ENCODE peak calls at places on chromosomes 5 and 9, in seven cellular contexts. N is brain microvascular endothelial cell; A is ovary; E is hepatocyte; O is OCI-LY7; F is CD8-positive, alpha-beta T cell; C is AG10803. U is an unnamed sample.

GRCh38 chr9:21730899-21731298 is 71.5 kb upstream of the MTAP start:
- DNase-seq in N (no peak), A (no peak), E (no peak), O (no peak), F (no peak), C (no peak), U (no peak)

GRCh38 chr5:151022511-151023018 is 2.2 kb downstream of the GPX3 start:
- DNase-seq in N (no peak), A (no peak), E (no peak), O (no peak), F (no peak), C (no peak), U (no peak)

GRCh38 chr9:133257398-133258053 is 17.5 kb downstream of the ABO start:
- DNase-seq in N (no peak), A (peak), E (no peak), O (no peak), F (no peak), C (no peak), U (peak)

GRCh38 chr5:173093597-173093996 is 37.4 kb downstream of the CREBRF start:
- DNase-seq in N (no peak), A (no peak), E (no peak), O (no peak), F (no peak), C (no peak), U (no peak)

GRCh38 chr5:137181685-137182084 is 317.4 kb downstream of the SPOCK1 start:
- DNase-seq in N (no peak), A (no peak), E (no peak), O (no peak), F (no peak), C (no peak), U (no peak)

GRCh38 chr9:4618700-4619099 is 43.4 kb upstream of the PLPP6 start:
- DNase-seq in N (no peak), A (no peak), E (no peak), O (no peak), F (no peak), C (no peak), U (no peak)

GRCh38 chr5:39452846-39453245 is 28.1 kb upstream of the DAB2 start:
- DNase-seq in N (no peak), A (no peak), E (no peak), O (no peak), F (no peak), C (peak), U (no peak)

GRCh38 chr5:38344891-38345290 is 86.5 kb downstream of the EGFLAM start:
- DNase-seq in N (no peak), A (no peak), E (no peak), O (no peak), F (no peak), C (no peak), U (no peak)

GRCh38 chr9:91037511-91038482 is 236.2 kb downstream of the SYK start:
- DNase-seq in N (peak), A (peak), E (peak), O (peak), F (no peak), C (peak), U (peak)

GRCh38 chr5:17190242-17190778 is 27.1 kb upstream of the BASP1 start:
- DNase-seq in N (peak), A (peak), E (peak), O (peak), F (no peak), C (peak), U (no peak)

GRCh38 chr9:804026-804425 is 37.5 kb upstream of the DMRT1 start:
- DNase-seq in N (no peak), A (no peak), E (no peak), O (no peak), F (no peak), C (no peak), U (no peak)

GRCh38 chr9:1155602-1156001 is 105.4 kb downstream of the DMRT2 start:
- DNase-seq in N (no peak), A (no peak), E (no peak), O (no peak), F (no peak), C (no peak), U (no peak)

GRCh38 chr9:125523681-125524080 is 183.3 kb downstream of the MAPKAP1 start:
- DNase-seq in N (no peak), A (no peak), E (no peak), O (no peak), F (no peak), C (no peak), U (no peak)

GRCh38 chr9:125519741-125520140 is 187.3 kb downstream of the MAPKAP1 start:
- DNase-seq in N (no peak), A (no peak), E (no peak), O (no peak), F (no peak), C (no peak), U (no peak)

GRCh38 chr9:125524522-125524921 is 182.5 kb downstream of the MAPKAP1 start:
- DNase-seq in N (no peak), A (no peak), E (no peak), O (no peak), F (no peak), C (peak), U (no peak)

GRCh38 chr9:125521462-125522327 is 185.3 kb downstream of the MAPKAP1 start:
- DNase-seq in N (peak), A (no peak), E (no peak), O (peak), F (no peak), C (peak), U (no peak)

DNA sequence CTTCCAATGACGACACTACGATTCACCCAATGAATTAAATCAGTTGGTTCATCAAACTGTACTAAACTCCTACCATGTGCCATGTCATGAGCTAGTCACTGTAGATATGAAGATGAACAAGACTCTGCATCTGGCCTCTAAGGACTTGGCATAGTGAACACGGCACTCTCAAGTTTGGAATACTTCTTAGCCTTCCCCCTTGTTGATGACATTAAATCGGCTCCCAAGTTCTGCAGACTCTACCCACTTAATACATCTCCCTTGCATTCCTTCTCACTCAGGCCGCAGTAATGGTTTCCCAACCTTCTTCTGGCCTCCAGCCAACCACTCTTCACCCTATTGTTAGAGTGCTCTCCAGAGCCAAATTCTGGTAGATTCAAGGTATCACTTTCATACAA is 184.7 kb downstream of the MAPKAP1 start:
- DNase-seq in N (peak), A (peak), E (no peak), O (no peak), F (no peak), C (peak), U (no peak)
- H3K4me3 ChIP-seq in N (no peak), A (no peak), E (no peak), O (no peak), F (no peak), C (no peak), U (no peak)

DNA sequence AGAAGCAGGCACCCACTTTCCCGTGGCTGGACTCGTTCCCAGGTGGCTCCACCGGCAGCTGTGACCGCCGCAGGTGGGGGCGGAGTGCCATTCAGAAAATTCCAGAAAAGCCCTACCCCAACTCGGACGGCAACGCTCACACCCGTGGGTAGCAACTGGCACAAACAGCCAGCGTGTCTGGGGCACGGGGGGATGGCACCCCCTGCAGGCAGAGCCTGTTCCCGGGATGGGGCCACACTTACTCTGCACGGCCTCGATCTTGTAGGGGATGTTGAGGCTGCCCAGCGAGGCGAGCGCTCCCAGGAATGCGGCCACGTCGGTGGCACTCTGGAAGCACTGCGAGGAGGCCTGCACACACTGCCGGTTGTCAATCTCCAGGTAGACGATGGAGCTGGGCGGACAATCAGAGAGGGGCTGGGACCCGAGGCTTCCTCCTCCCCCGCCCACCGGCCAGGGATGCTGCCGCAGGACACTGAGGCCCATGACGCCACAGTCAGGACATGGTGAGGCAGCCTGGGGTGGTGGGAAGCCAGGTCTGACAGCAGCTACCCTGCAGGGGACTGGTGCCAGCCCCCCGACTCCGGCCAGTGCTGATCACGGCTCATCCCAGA is 20.2 kb upstream of the SEC16A start:
- DNase-seq in N (no peak), A (no peak), E (no peak), O (no peak), F (no peak), C (no peak), U (peak)
- TF ChIP-seq CTCF in N (no peak), A (no peak), E (no peak), O (peak), F (no peak), C (no peak), U (no peak)

GRCh38 chr9:129962889-129963703 is 79.9 kb downstream of the FNBP1 start:
- DNase-seq in N (peak), A (peak), E (no peak), O (peak), F (peak), C (peak), U (peak)
- H3K4me3 ChIP-seq in N (peak), A (peak), E (no peak), O (peak), F (peak), C (peak), U (peak)

GRCh38 chr5:59584858-59585846 is 308.4 kb downstream of the PDE4D start:
- DNase-seq in N (no peak), A (no peak), E (no peak), O (no peak), F (no peak), C (no peak), U (peak)

GRCh38 chr5:59591162-59591561 is 302.4 kb downstream of the PDE4D start:
- DNase-seq in N (no peak), A (no peak), E (no peak), O (no peak), F (no peak), C (no peak), U (no peak)

GRCh38 chr5:59588922-59589321 is 304.6 kb downstream of the PDE4D start:
- DNase-seq in N (peak), A (no peak), E (no peak), O (no peak), F (no peak), C (peak), U (no peak)

GRCh38 chr5:59586811-59587340 is 306.6 kb downstream of the PDE4D start:
- DNase-seq in N (no peak), A (no peak), E (no peak), O (no peak), F (no peak), C (no peak), U (no peak)

DNA sequence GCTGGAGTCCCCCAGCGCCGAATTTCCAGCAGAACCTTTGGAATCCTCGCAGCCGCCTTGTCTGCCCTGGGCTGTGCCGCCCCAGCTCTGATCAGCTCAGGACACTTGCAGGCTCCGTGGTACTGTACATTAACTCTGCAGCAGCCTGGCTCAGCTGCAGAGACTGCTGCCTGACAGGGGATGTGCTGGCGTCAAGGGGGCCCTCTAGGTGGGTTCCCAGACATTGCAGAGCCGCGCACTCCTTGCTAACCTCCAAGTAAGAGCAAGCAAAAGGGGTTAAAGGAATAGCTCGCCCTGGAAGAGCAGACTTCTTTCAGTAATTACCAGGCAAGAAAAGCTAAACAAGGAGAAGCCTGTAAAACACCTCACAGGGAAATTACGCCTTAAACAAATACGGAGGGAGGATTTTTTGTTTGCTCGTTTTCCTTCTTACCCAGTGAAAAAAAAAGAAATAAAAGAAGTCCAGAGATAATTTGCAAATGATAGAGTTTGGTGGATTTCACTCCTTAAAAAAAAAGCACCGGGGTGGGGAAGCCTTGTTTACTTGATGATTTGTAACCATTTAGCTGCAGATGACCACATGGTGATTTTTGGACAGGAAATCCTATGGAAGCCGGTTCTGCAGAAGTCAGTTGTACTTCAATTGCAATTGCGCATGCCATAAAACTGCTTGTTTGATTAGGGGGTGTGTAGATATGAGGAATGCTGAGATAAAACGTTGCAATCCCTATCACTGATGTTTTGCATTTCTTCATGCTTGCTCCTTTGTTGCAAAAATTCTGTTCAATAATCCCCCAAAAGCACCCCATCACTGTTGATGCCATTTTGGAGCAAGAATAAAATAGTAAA is 305.8 kb downstream of the PDE4D start:
- DNase-seq in N (peak), A (no peak), E (peak), O (no peak), F (no peak), C (peak), U (peak)
- TF ChIP-seq CTCF in N (peak), A (no peak), E (no peak), O (no peak), F (no peak), C (no peak), U (no peak)

GRCh38 chr5:6181147-6181729 is 197.1 kb downstream of the MED10 start:
- DNase-seq in N (no peak), A (no peak), E (no peak), O (no peak), F (no peak), C (no peak), U (no peak)

GRCh38 chr5:6180231-6180872 is 198.0 kb downstream of the MED10 start:
- DNase-seq in N (no peak), A (no peak), E (no peak), O (no peak), F (no peak), C (no peak), U (no peak)

GRCh38 chr5:6175172-6175855 is 203.0 kb downstream of the MED10 start:
- DNase-seq in N (no peak), A (no peak), E (no peak), O (no peak), F (no peak), C (no peak), U (no peak)

GRCh38 chr5:6177926-6178325 is 200.4 kb downstream of the MED10 start:
- DNase-seq in N (no peak), A (no peak), E (no peak), O (no peak), F (no peak), C (no peak), U (no peak)

GRCh38 chr5:6176294-6176693 is 202.1 kb downstream of the MED10 start:
- DNase-seq in N (no peak), A (no peak), E (no peak), O (peak), F (no peak), C (no peak), U (no peak)
- H3K4me3 ChIP-seq in N (no peak), A (no peak), E (no peak), O (no peak), F (no peak), C (no peak), U (no peak)

GRCh38 chr9:126604059-126604685 is 9.6 kb upstream of the LMX1B start:
- DNase-seq in N (no peak), A (no peak), E (no peak), O (no peak), F (no peak), C (no peak), U (no peak)

GRCh38 chr9:126604706-126605105 is 9.0 kb upstream of the LMX1B start:
- DNase-seq in N (no peak), A (no peak), E (no peak), O (no peak), F (no peak), C (no peak), U (no peak)

GRCh38 chr9:126595982-126596381 is 17.7 kb upstream of the LMX1B start:
- DNase-seq in N (no peak), A (no peak), E (no peak), O (no peak), F (no peak), C (no peak), U (no peak)

GRCh38 chr9:126599047-126599650 is 14.6 kb upstream of the LMX1B start:
- DNase-seq in N (no peak), A (no peak), E (no peak), O (no peak), F (no peak), C (no peak), U (no peak)
- TF ChIP-seq CTCF in N (peak), A (no peak), E (peak), O (no peak), F (no peak), C (no peak), U (no peak)

GRCh38 chr5:81853005-81853357 is 102.1 kb upstream of the SSBP2 start:
- DNase-seq in N (no peak), A (no peak), E (no peak), O (peak), F (no peak), C (no peak), U (no peak)
- H3K4me3 ChIP-seq in N (no peak), A (peak), E (no peak), O (peak), F (peak), C (peak), U (peak)

GRCh38 chr9:32180597-32180996 is 203.8 kb upstream of the ACO1 start:
- DNase-seq in N (no peak), A (no peak), E (no peak), O (no peak), F (no peak), C (no peak), U (no peak)

DNA sequence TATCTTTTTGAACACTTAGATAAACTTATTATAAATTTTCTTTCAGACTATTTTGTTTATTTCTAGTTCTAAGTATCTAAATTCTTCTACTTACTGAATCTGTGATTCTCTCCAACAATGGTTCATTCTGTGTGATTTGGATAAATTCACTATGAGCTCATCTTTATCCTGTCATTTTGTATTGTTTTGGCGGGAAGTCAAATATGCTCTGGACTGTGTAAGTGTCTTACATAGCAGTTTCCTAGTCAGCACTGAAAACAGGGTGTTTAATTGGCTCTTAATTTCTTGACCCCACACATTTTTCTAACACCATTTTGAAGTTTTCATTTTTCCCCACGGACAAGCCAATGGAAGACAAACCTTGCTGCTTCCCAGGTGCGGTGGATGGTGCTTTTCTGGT is 207.1 kb upstream of the ACO1 start:
- DNase-seq in N (no peak), A (no peak), E (no peak), O (no peak), F (no peak), C (no peak), U (no peak)
- TF ChIP-seq CTCF in N (no peak), A (no peak), E (no peak), O (no peak), F (no peak), C (no peak), U (no peak)

DNA sequence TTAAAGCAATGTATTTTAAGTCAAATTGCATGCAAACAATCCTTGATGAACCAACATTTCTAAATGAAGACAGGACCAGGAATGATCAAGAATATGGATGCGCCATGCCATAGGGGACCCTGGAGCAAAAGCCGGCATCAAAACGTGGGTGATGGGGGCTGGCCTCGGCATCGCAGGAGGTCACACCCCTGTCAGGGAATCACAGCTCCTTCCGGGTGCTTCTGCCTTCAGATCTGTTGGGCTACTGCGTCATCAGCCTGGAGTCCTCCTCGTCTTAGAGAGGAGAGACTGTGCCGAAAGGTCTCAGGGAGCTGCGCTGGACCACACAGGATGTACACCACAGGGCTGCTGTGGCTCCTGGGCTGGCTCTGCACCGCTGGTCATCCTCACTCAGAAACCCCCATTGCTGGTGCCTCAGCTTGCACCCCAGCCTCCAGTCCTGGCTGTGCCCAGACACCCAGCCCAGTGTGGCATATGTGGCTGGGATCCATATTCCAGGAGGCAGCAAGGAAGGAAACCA is 152.9 kb upstream of the PPP1R26 start:
- DNase-seq in N (no peak), A (no peak), E (no peak), O (no peak), F (no peak), C (no peak), U (no peak)
- H3K4me3 ChIP-seq in N (no peak), A (no peak), E (no peak), O (no peak), F (no peak), C (no peak), U (no peak)

GRCh38 chr5:100794844-100795243 is 108.2 kb downstream of the ST8SIA4 start:
- DNase-seq in N (no peak), A (no peak), E (no peak), O (no peak), F (no peak), C (no peak), U (no peak)
- TF ChIP-seq CTCF in N (no peak), A (no peak), E (no peak), O (no peak), F (no peak), C (no peak), U (no peak)

U was measured in upper lobe of left lung.